ENCODE peak calls at places on chromosomes 2 and 18, in five cellular contexts. One of them, this sample, is unnamed.

GRCh38 chr2:239881031-239881471 is 144.1 kb downstream of the NDUFA10 start:
- DNase-seq in HCT116: no peak
- DNase-seq in K562: no peak
- DNase-seq in HepG2: no peak
- DNase-seq in H1: no peak
- DNase-seq in this sample: no peak

GRCh38 chr18:2917255-2918047 is 70.6 kb downstream of the EMILIN2 start:
- DNase-seq in HepG2: no peak
- DNase-seq in K562: no peak
- DNase-seq in HCT116: no peak
- DNase-seq in H1: no peak
- DNase-seq in this sample: no peak

GRCh38 chr18:77876319-77876865 is 626.7 kb downstream of the GALR1 start:
- DNase-seq in HepG2: no peak
- DNase-seq in H1: no peak
- DNase-seq in HCT116: no peak
- DNase-seq in K562: no peak
- DNase-seq in this sample: no peak

GRCh38 chr2:42047488-42048317 is at the start of gene PKDCC:
- DNase-seq in K562: peak; percentile 77
- DNase-seq in HCT116: no peak
- DNase-seq in HepG2: peak; percentile 75
- DNase-seq in H1: no peak
- DNase-seq in this sample: peak; percentile 86

GRCh38 chr2:233350708-233351107 is 3.6 kb upstream of the DGKD start:
- DNase-seq in K562: peak; percentile 80
- DNase-seq in HCT116: peak; percentile 92
- DNase-seq in HepG2: peak; percentile 62
- DNase-seq in H1: no peak
- DNase-seq in this sample: peak; percentile 42

GRCh38 chr2:151063271-151063670 is 198.4 kb downstream of the RBM43 start:
- DNase-seq in HCT116: no peak
- DNase-seq in H1: no peak
- DNase-seq in HepG2: no peak
- DNase-seq in K562: no peak
- DNase-seq in this sample: no peak

GRCh38 chr2:218399391-218400166 is at the start of gene CTDSP1:
- DNase-seq in HepG2: peak; percentile 94
- DNase-seq in K562: peak; percentile 93
- DNase-seq in H1: peak; percentile 76
- DNase-seq in HCT116: peak; percentile 88
- DNase-seq in this sample: peak; percentile 96

GRCh38 chr2:178195390-178196166 is 1.3 kb downstream of the OSBPL6 start:
- DNase-seq in HCT116: no peak
- DNase-seq in K562: no peak
- DNase-seq in HepG2: no peak
- DNase-seq in H1: no peak
- DNase-seq in this sample: no peak

GRCh38 chr2:207088839-207089238 is 76.9 kb downstream of the KLF7 start:
- DNase-seq in K562: no peak
- DNase-seq in HepG2: no peak
- DNase-seq in HCT116: no peak
- DNase-seq in H1: no peak
- DNase-seq in this sample: no peak
- TF ChIP-seq JUND in K562: no peak
- TF ChIP-seq JUND in HepG2: no peak
- TF ChIP-seq JUND in HCT116: no peak
- TF ChIP-seq JUND in H1: no peak
- TF ChIP-seq JUND in this sample: no peak

DNA sequence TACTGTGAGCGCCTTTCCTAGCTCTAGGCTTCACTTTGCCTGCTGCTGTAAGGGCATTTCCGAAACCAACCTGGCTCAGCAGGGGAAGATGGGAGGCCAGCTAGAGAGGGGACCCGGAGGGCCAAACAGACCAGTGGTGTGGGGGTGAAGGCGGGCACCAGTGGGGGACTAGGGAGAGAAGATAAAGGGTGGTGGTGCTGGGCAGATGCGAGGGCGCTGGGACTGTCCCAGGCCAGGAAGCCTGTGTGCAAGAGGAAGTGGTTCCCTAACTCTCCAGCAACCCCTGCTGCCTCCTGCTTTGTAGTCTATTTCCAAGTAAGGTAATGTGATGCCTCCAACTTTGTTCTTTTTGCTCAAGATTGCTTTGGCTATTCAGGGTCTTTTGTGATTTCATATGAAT is 73.1 kb downstream of the DNAH7 start:
- DNase-seq in H1: no peak
- DNase-seq in K562: no peak
- DNase-seq in HCT116: no peak
- DNase-seq in HepG2: no peak
- DNase-seq in this sample: no peak
- TF ChIP-seq JUND in H1: no peak
- TF ChIP-seq JUND in K562: no peak
- TF ChIP-seq JUND in HCT116: no peak
- TF ChIP-seq JUND in HepG2: no peak
- TF ChIP-seq JUND in this sample: no peak

DNA sequence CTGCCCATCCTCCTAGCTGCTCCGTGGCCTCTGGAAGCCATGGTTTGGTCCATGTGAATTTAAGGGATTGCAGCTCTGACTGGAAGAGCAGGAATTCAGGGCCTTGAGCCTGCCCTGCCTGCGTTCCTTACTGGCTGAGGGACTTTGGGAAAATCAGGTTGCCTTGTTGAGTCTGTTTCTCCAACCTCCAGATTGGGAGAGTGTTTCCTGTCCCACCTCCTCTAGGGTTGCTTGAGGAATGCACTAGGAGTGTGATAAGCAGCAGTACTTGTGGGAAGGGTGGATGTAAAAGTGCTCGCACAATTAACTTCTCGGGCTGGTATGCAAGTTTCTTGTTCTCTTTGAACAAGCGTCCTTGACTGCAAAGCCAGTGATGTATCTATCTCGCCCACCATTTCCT is 84.4 kb upstream of the YWHAQ start:
- DNase-seq in HCT116: no peak
- DNase-seq in K562: no peak
- DNase-seq in HepG2: no peak
- DNase-seq in H1: no peak
- DNase-seq in this sample: no peak
- TF ChIP-seq JUND in HCT116: no peak
- TF ChIP-seq JUND in K562: no peak
- TF ChIP-seq JUND in HepG2: no peak
- TF ChIP-seq JUND in H1: no peak
- TF ChIP-seq JUND in this sample: no peak

GRCh38 chr2:207498427-207498826 is 31.3 kb upstream of the CREB1 start:
- DNase-seq in HCT116: no peak
- DNase-seq in K562: no peak
- DNase-seq in H1: no peak
- DNase-seq in HepG2: no peak
- DNase-seq in this sample: no peak

GRCh38 chr2:207501797-207502196 is 28.0 kb upstream of the CREB1 start:
- DNase-seq in HCT116: no peak
- DNase-seq in HepG2: no peak
- DNase-seq in K562: no peak
- DNase-seq in H1: no peak
- DNase-seq in this sample: no peak

GRCh38 chr2:207502199-207502598 is 27.6 kb upstream of the CREB1 start:
- DNase-seq in K562: no peak
- DNase-seq in HCT116: no peak
- DNase-seq in H1: no peak
- DNase-seq in HepG2: no peak
- DNase-seq in this sample: no peak

GRCh38 chr2:207502799-207503198 is 27.0 kb upstream of the CREB1 start:
- DNase-seq in K562: no peak
- DNase-seq in H1: no peak
- DNase-seq in HCT116: no peak
- DNase-seq in HepG2: no peak
- DNase-seq in this sample: no peak

DNA sequence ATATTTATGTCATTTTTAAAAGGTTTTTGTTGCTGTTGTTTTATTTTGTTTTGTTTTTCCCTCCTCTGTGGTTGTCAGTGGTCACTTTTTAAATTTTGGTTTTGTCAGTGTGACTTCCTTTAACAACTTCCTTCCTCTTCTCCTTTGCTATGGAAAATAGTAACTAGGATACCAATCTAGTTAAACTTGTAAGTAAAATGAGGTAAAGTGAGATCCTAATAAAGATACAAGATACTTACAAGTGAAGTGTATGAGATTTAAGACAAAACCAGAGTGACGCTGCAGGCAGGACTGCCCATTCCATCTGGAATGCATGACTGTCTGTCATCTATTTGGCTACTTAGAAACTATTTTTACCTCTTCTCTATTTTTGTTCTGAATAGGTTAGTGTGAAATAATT is 30.6 kb upstream of the CREB1 start:
- DNase-seq in HCT116: no peak
- DNase-seq in H1: no peak
- DNase-seq in HepG2: no peak
- DNase-seq in K562: no peak
- DNase-seq in this sample: no peak
- TF ChIP-seq JUND in HCT116: no peak
- TF ChIP-seq JUND in H1: no peak
- TF ChIP-seq JUND in HepG2: no peak
- TF ChIP-seq JUND in K562: no peak
- TF ChIP-seq JUND in this sample: no peak

DNA sequence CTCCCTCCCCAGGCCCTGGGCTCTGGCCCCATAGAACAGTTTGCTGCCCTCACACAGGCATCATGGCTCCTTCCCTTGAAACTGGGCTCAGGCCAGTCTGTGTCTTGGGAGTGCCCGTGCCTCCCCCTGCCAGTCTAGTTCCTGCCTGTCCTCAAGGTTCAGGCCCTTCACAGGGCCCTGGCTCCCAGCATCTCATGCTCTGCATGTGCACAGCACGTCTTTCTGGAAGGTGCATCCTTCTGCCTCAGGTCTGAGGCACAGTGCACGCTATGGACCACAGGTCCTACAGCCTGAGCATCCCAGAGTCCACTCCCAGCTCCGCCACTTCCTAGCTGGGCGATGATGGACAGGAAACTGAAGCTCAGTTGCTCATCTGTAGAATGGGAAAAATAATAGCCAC is 35.6 kb upstream of the FOSL2 start:
- DNase-seq in HCT116: no peak
- DNase-seq in K562: no peak
- DNase-seq in H1: no peak
- DNase-seq in HepG2: no peak
- DNase-seq in this sample: no peak
- TF ChIP-seq JUND in HCT116: no peak
- TF ChIP-seq JUND in K562: no peak
- TF ChIP-seq JUND in H1: no peak
- TF ChIP-seq JUND in HepG2: no peak
- TF ChIP-seq JUND in this sample: no peak